ENCODE peak calls at places on chromosomes 12 and 14, in ten cellular contexts. B, Y, E, Z, P, R, O, C, X and L are unnamed samples.
A peak's percentile ranks its signal among the peaks of the same experiment; 100 is the strongest.

GRCh38 chr12:13170892-13171490 is 25.5 kb upstream of the EMP1 start:
- DNase-seq in B (no peak), Y (no peak), E (no peak), Z (no peak), P (no peak), R (no peak), O (no peak), C (no peak), X (no peak), L (no peak)

GRCh38 chr14:95862243-95862642 is 14.4 kb upstream of the TUNAR start:
- DNase-seq in B (no peak), Y (no peak), E (no peak), Z (no peak), P (no peak), R (no peak), O (peak; percentile 5), C (no peak), X (no peak), L (no peak)

GRCh38 chr12:3145546-3146310 is 68.5 kb downstream of the TSPAN9 start:
- DNase-seq in B (no peak), Y (no peak), E (no peak), Z (no peak), P (no peak), R (no peak), O (no peak), C (no peak), X (no peak), L (no peak)

GRCh38 chr12:93287152-93287551 is 90.6 kb upstream of the NUDT4 start:
- DNase-seq in B (no peak), Y (no peak), E (no peak), Z (no peak), P (peak; percentile 45), R (peak; percentile 27), O (no peak), C (no peak), X (no peak), L (no peak)

GRCh38 chr14:20400965-20401593 is 12.2 kb downstream of the TEP1 start:
- DNase-seq in B (no peak), Y (peak; percentile 38), E (no peak), Z (no peak), P (peak; percentile 98), R (peak; percentile 56), O (no peak), C (no peak), X (no peak), L (no peak)

GRCh38 chr12:132250707-132251106 is 78.7 kb downstream of the GALNT9 start:
- DNase-seq in B (no peak), Y (no peak), E (no peak), Z (no peak), P (no peak), R (no peak), O (no peak), C (no peak), X (no peak), L (no peak)

GRCh38 chr12:70831538-70831937 is 89.0 kb downstream of the PTPRR start:
- DNase-seq in B (no peak), Y (no peak), E (no peak), Z (no peak), P (peak; percentile 68), R (no peak), O (peak; percentile 9), C (no peak), X (no peak), L (no peak)

GRCh38 chr14:63770187-63770807 is 42.4 kb upstream of the SGPP1 start:
- DNase-seq in B (peak; percentile 50), Y (peak; percentile 54), E (peak; percentile 43), Z (peak; percentile 28), P (peak; percentile 47), R (peak; percentile 63), O (peak; percentile 85), C (peak; percentile 77), X (no peak), L (no peak)

GRCh38 chr12:8508224-8508623 is 5.1 kb upstream of the CLEC4D start:
- DNase-seq in B (no peak), Y (no peak), E (no peak), Z (no peak), P (no peak), R (no peak), O (no peak), C (no peak), X (no peak), L (no peak)

GRCh38 chr12:68162374-68162773 is 2.8 kb upstream of the IFNG start:
- DNase-seq in B (no peak), Y (no peak), E (no peak), Z (no peak), P (no peak), R (no peak), O (no peak), C (no peak), X (no peak), L (no peak)